ENCODE peak calls at places on chromosomes 13 and 19, in four cellular contexts. P is psoas muscle, C is lung, F is thoracic aorta. N is an unnamed sample.

GRCh38 chr19:2532252-2533071 is 56.5 kb downstream of the GADD45B start:
- DNase-seq in P (no peak), C (no peak), F (no peak), N (no peak)

GRCh38 chr19:12796146-12797071 is 5.1 kb downstream of the JUNB start:
- DNase-seq in P (peak), F (no peak), C (peak), N (no peak)

GRCh38 chr13:53821632-53822031 is 793.0 kb downstream of the OLFM4 start:
- DNase-seq in P (no peak), F (no peak), C (no peak), N (no peak)

GRCh38 chr19:52464798-52465470 is 11.6 kb downstream of the ZNF578 start:
- DNase-seq in F (no peak), P (no peak), C (no peak), N (no peak)

GRCh38 chr19:39617745-39618144 is 15.4 kb downstream of the LGALS13 start:
- DNase-seq in P (no peak), C (no peak), F (no peak), N (no peak)

GRCh38 chr19:55368701-55369563 is 1.3 kb downstream of the IL11 start:
- DNase-seq in P (no peak), C (no peak), F (no peak), N (no peak)

GRCh38 chr19:40921005-40921897 is 39.2 kb upstream of the CYP2A7 start:
- DNase-seq in P (no peak), F (no peak), C (peak), N (no peak)

GRCh38 chr13:99605417-99606321 is 104.4 kb downstream of the TM9SF2 start:
- DNase-seq in P (peak), F (no peak), C (peak), N (no peak)

GRCh38 chr13:110963554-110963970 is 48.7 kb upstream of the ANKRD10 start:
- DNase-seq in P (no peak), F (no peak), C (no peak), N (no peak)

GRCh38 chr19:58544591-58545285 is 874 bp downstream of the TRIM28 start:
- DNase-seq in P (no peak), F (no peak), C (no peak), N (no peak)

GRCh38 chr13:88526186-88526852 is 855.1 kb downstream of the SLITRK5 start:
- DNase-seq in C (no peak), F (no peak), P (no peak), N (no peak)

GRCh38 chr13:19362946-19363510 is 181.4 kb upstream of the TUBA3C start:
- DNase-seq in P (no peak), C (no peak), F (no peak), N (no peak)

GRCh38 chr13:49806126-49806536 is 13.6 kb upstream of the KPNA3 start:
- DNase-seq in C (no peak), P (no peak), F (no peak), N (no peak)

GRCh38 chr19:2552859-2553258 is 76.9 kb downstream of the GADD45B start:
- DNase-seq in P (no peak), C (no peak), F (no peak), N (no peak)

GRCh38 chr19:47228168-47228936 is 2.6 kb downstream of the BBC3 start:
- DNase-seq in P (peak), F (no peak), C (no peak), N (no peak)

GRCh38 chr13:33345842-33346241 is 60.3 kb upstream of the STARD13 start:
- DNase-seq in P (no peak), F (no peak), C (no peak), N (no peak)

GRCh38 chr19:590750-591098 is 1.0 kb downstream of the HCN2 start:
- DNase-seq in C (no peak), F (no peak), P (no peak), N (no peak)
- H3K4me3 ChIP-seq in C (no peak), F (peak), P (no peak), N (no peak)

DNA sequence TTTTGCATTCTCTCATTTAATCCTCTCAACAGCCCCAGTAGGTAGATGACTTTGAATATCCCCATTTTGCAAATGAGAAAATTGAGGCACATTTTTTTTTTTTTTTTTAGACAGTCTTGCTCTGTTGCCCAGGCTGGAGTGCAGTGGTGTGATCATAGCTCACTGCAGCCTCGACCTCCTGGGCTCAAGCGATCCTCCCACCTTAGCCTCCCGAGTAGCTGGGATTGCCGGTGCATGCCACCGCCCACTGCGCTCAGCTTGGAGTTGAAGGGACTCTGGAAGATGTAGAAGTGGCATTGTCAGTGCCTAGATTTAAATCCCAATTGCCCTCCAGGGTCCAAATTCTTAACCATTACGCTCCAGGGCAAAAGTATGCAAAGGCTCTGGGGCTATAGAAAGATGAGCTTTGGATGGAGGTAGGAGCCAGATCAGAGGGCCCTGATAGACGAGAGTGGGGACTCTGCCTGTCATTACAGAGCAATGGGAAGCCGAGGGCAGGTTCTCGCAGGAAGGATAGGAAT is 813 bp upstream of the MCOLN1 start:
- DNase-seq in C (no peak), F (no peak), P (no peak), N (no peak)
- H3K4me3 ChIP-seq in C (no peak), F (peak), P (peak), N (peak)

GRCh38 chr13:64071352-64071751 is 2655.7 kb upstream of the PCDH20 start:
- DNase-seq in P (no peak), F (no peak), C (no peak), N (no peak)
- H3K4me3 ChIP-seq in P (no peak), F (no peak), C (no peak), N (no peak)

GRCh38 chr19:34184880-34185491 is 12.7 kb downstream of the LSM14A start:
- DNase-seq in C (no peak), P (no peak), F (no peak), N (no peak)
- H3K4me3 ChIP-seq in C (no peak), P (no peak), F (no peak), N (no peak)

DNA sequence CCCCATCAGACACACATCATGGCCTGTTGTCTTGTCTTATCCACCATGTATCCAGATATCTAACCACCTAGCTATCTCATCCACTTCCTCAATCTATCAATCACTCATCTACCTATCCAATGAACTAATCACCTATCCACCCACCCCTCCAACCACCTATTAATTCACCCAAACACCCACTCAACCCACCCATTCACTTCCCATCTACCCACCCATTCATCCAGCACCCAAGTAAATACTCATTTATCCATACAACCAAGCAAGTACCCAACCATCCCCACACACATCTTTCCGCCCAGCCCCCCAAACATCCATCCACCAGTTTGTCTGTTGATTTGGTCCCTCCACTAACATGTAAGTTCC is 753 bp upstream of the WIZ start:
- DNase-seq in C (no peak), F (no peak), P (no peak), N (no peak)
- H3K4me3 ChIP-seq in C (no peak), F (no peak), P (no peak), N (no peak)